ENCODE peak calls at places on chromosomes 16 and 17, in four cellular contexts. P, O, H and U are unnamed samples.
A peak's percentile ranks its signal among the peaks of the same experiment; 100 is the strongest.

GRCh38 chr17:47889734-47890529 is 6.1 kb upstream of the SP2 start:
- DNase-seq in P (peak; percentile 93), O (peak; percentile 95), H (no peak), U (peak; percentile 97)

GRCh38 chr16:72819345-72819744 is 228.6 kb downstream of the ZFHX3 start:
- DNase-seq in P (no peak), O (no peak), H (no peak), U (no peak)

GRCh38 chr17:38706625-38707298 is 1.7 kb downstream of the MLLT6 start:
- DNase-seq in H (no peak), P (no peak), O (no peak), U (no peak)

GRCh38 chr16:15857779-15858560 is 1.1 kb upstream of the MYH11 start:
- DNase-seq in P (peak; percentile 49), H (no peak), O (peak; percentile 27), U (no peak)

GRCh38 chr17:61132524-61133025 is 267.1 kb upstream of the TBX2 start:
- DNase-seq in P (no peak), H (no peak), O (no peak), U (no peak)

GRCh38 chr16:49488740-49489525 is 115.3 kb downstream of the C16orf78 start:
- DNase-seq in H (no peak), P (peak; percentile 3), O (no peak), U (no peak)

GRCh38 chr16:23801387-23801786 is 34.4 kb upstream of the PRKCB start:
- DNase-seq in P (peak; percentile 90), H (no peak), O (peak; percentile 85), U (no peak)

GRCh38 chr16:53892155-53892554 is 188.2 kb downstream of the FTO start:
- DNase-seq in P (peak; percentile 52), H (no peak), O (peak; percentile 53), U (no peak)

GRCh38 chr17:33292981-33293867 is at the start of gene ASIC2:
- DNase-seq in O (no peak), H (no peak), P (peak; percentile 18), U (no peak)

GRCh38 chr17:4477286-4477791 is 21.3 kb upstream of the SPNS2 start:
- DNase-seq in H (no peak), O (no peak), P (no peak), U (no peak)

GRCh38 chr16:86213427-86214205 is 296.7 kb upstream of the FOXF1 start:
- DNase-seq in P (no peak), H (no peak), O (no peak), U (no peak)

GRCh38 chr17:41500131-41500911 is 5.1 kb downstream of the KRT13 start:
- DNase-seq in H (no peak), P (no peak), O (no peak), U (no peak)

GRCh38 chr16:23379707-23380106 is 73.3 kb downstream of the COG7 start:
- DNase-seq in P (no peak), H (no peak), O (no peak), U (no peak)

GRCh38 chr17:14318906-14319205 is 18.0 kb downstream of the HS3ST3B1 start:
- DNase-seq in P (no peak), O (no peak), H (no peak), U (no peak)

GRCh38 chr17:3738562-3739295 is 15.0 kb downstream of the HASPIN start:
- DNase-seq in O (peak; percentile 73), P (peak; percentile 68), H (no peak), U (no peak)

GRCh38 chr17:66447159-66447558 is 144.7 kb downstream of the PRKCA start:
- DNase-seq in H (no peak), P (no peak), O (no peak), U (no peak)

GRCh38 chr16:69182730-69183416 is 4.1 kb upstream of the SNTB2 start:
- DNase-seq in P (no peak), H (no peak), O (no peak), U (no peak)

GRCh38 chr17:29042026-29042678 is 789 bp upstream of the PIPOX start:
- DNase-seq in H (no peak), O (no peak), P (no peak), U (no peak)

GRCh38 chr17:66661411-66661843 is 173.5 kb upstream of the CACNG5 start:
- DNase-seq in P (no peak), O (peak; percentile 45), H (no peak), U (no peak)

GRCh38 chr17:345992-346785 is 6.4 kb downstream of the RPH3AL start:
- DNase-seq in O (no peak), H (no peak), P (no peak), U (no peak)

GRCh38 chr16:88352261-88353200 is 30.2 kb upstream of the ZNF469 start:
- DNase-seq in O (no peak), P (no peak), H (no peak), U (no peak)

GRCh38 chr16:57637424-57637823 is 9.0 kb downstream of the ADGRG1 start:
- DNase-seq in O (no peak), P (no peak), H (no peak), U (no peak)

GRCh38 chr17:68676856-68677255 is 75.7 kb upstream of the FAM20A start:
- DNase-seq in P (no peak), O (no peak), H (no peak), U (no peak)

GRCh38 chr16:80682435-80683070 is 121.8 kb downstream of the CDYL2 start:
- DNase-seq in H (no peak), O (no peak), P (no peak), U (peak; percentile 89)

GRCh38 chr17:3029213-3029913 is 34.0 kb downstream of the OR1D5 start:
- DNase-seq in P (no peak), O (no peak), H (no peak), U (no peak)

DNA sequence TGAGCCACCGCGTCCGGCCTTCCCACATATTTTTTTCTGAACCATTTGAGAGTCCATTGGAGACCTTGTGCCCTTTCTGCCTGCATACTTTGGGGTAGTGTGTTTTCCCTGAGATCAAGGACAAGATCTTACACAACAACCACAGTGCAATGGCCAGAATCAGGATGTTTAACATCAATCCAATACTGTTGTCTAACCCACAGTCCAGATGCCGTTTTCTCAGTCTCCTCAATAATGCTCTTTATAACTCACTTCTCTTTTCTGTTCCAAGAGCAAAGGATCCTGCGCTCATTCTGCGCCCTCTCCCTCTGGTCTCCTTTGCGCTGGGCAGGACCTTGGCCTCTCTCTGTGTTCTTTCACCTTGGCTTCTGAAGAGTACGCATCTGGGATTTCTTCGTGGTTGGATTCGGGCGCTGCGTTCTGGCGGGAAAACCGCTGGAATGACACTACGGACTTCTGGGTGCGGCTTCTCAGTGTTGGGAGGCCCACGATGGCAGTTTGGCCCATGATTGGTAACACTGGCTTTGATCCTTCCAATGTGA is 16.6 kb downstream of the CBX4 start:
- DNase-seq in O (no peak), H (no peak), P (no peak), U (no peak)
- TF ChIP-seq EP300 in O (no peak), H (no peak), P (no peak), U (no peak)

GRCh38 chr16:11788914-11789313 is 8.1 kb downstream of the ZC3H7A start:
- DNase-seq in H (no peak), P (no peak), O (no peak), U (no peak)
- H3K9me3 ChIP-seq in H (no peaks in the 10 kb centered on the region), P (no peaks in the 10 kb centered on the region), O (no peaks in the 10 kb centered on the region), U (no peaks in the 10 kb centered on the region)

GRCh38 chr17:17500999-17501605 is 4.9 kb upstream of the RASD1 start:
- DNase-seq in P (no peak), H (no peak), O (no peak), U (no peak)
- TF ChIP-seq CTCF in P (no peak), H (no peak), O (no peak), U (no peak)

GRCh38 chr17:43768382-43768781 is 9.8 kb upstream of the SOST start:
- DNase-seq in O (peak; percentile 67), H (no peak), P (peak; percentile 59), U (no peak)
- TF ChIP-seq EP300 in O (no peak), H (no peak), P (no peak), U (no peak)

DNA sequence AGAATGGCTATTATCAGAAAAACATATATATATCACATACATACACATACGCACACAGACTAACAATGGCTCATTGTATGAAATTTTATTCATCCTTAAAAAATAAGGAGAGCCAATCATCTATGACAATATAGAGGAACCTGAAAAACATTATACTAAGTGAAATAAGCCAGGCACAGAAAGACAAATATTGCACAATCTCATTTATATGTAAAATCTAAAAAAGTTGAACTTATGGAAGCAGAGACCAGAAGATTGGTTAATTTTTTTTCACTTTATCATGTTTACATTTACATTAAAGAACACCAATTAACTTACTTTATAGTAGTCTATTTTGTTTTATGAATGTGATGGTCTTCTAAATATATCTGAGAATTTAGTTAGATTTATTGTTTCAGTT is 198.7 kb downstream of the KIF2B start:
- DNase-seq in H (no peak), P (no peak), O (no peak), U (no peak)
- H3K9me3 ChIP-seq in H (no peaks in the 10 kb centered on the region), P (peaks cover 9% of the 10 kb centered on the region), O (no peaks in the 10 kb centered on the region), U (no peaks in the 10 kb centered on the region)